ENCODE peak calls at places on chromosomes 5 and 9, in nine cellular contexts. One of them, this sample, is unnamed.

GRCh38 chr5:2909035-2909434 is 157.6 kb upstream of the IRX2 start:
- DNase-seq in pancreas: no peak
- DNase-seq in cardiac muscle cell: no peak
- DNase-seq in activated B cell treated with CpG ODN at 0.5 μM for 24 hours: no peak
- DNase-seq in NB4: no peak
- DNase-seq in hepatocyte: no peak
- DNase-seq in lung: no peak
- DNase-seq in lower lobe of right lung: no peak
- DNase-seq in heart right ventricle: no peak
- DNase-seq in this sample: no peak

GRCh38 chr5:6466975-6467567 is 18.4 kb downstream of the UBE2QL1 start:
- DNase-seq in pancreas: no peak
- DNase-seq in cardiac muscle cell: no peak
- DNase-seq in activated B cell treated with CpG ODN at 0.5 μM for 24 hours: no peak
- DNase-seq in NB4: no peak
- DNase-seq in hepatocyte: no peak
- DNase-seq in lung: no peak
- DNase-seq in lower lobe of right lung: no peak
- DNase-seq in heart right ventricle: no peak
- DNase-seq in this sample: no peak

GRCh38 chr5:112005533-112005926 is 248.5 kb upstream of the NREP start:
- DNase-seq in pancreas: no peak
- DNase-seq in cardiac muscle cell: no peak
- DNase-seq in activated B cell treated with CpG ODN at 0.5 μM for 24 hours: no peak
- DNase-seq in NB4: no peak
- DNase-seq in hepatocyte: no peak
- DNase-seq in lung: no peak
- DNase-seq in lower lobe of right lung: no peak
- DNase-seq in heart right ventricle: no peak
- DNase-seq in this sample: no peak

GRCh38 chr5:10635861-10636350 is 72.0 kb downstream of the ANKRD33B start:
- DNase-seq in pancreas: no peak
- DNase-seq in cardiac muscle cell: no peak
- DNase-seq in activated B cell treated with CpG ODN at 0.5 μM for 24 hours: peak; percentile 21
- DNase-seq in NB4: no peak
- DNase-seq in hepatocyte: no peak
- DNase-seq in lung: no peak
- DNase-seq in lower lobe of right lung: no peak
- DNase-seq in heart right ventricle: no peak
- DNase-seq in this sample: no peak

GRCh38 chr5:87649455-87649854 is 236.7 kb upstream of the CCNH start:
- DNase-seq in pancreas: no peak
- DNase-seq in cardiac muscle cell: no peak
- DNase-seq in activated B cell treated with CpG ODN at 0.5 μM for 24 hours: no peak
- DNase-seq in NB4: no peak
- DNase-seq in hepatocyte: no peak
- DNase-seq in lung: no peak
- DNase-seq in lower lobe of right lung: no peak
- DNase-seq in heart right ventricle: no peak
- DNase-seq in this sample: no peak

GRCh38 chr5:175753536-175753890 is 95.6 kb downstream of the HRH2 start:
- DNase-seq in pancreas: no peak
- DNase-seq in cardiac muscle cell: no peak
- DNase-seq in activated B cell treated with CpG ODN at 0.5 μM for 24 hours: no peak
- DNase-seq in NB4: no peak
- DNase-seq in hepatocyte: no peak
- DNase-seq in lung: no peak
- DNase-seq in lower lobe of right lung: no peak
- DNase-seq in heart right ventricle: no peak
- DNase-seq in this sample: no peak

GRCh38 chr5:113047234-113047633 is 70.6 kb downstream of the DCP2 start:
- DNase-seq in pancreas: no peak
- DNase-seq in cardiac muscle cell: peak; percentile 58
- DNase-seq in activated B cell treated with CpG ODN at 0.5 μM for 24 hours: no peak
- DNase-seq in NB4: no peak
- DNase-seq in hepatocyte: peak; percentile 55
- DNase-seq in lung: no peak
- DNase-seq in lower lobe of right lung: no peak
- DNase-seq in heart right ventricle: no peak
- DNase-seq in this sample: no peak

GRCh38 chr9:127169507-127169883 is 47.1 kb upstream of the ANGPTL2 start:
- DNase-seq in pancreas: no peak
- DNase-seq in cardiac muscle cell: no peak
- DNase-seq in activated B cell treated with CpG ODN at 0.5 μM for 24 hours: no peak
- DNase-seq in NB4: no peak
- DNase-seq in hepatocyte: no peak
- DNase-seq in lung: no peak
- DNase-seq in lower lobe of right lung: no peak
- DNase-seq in heart right ventricle: no peak
- DNase-seq in this sample: no peak

GRCh38 chr5:61993446-61994017 is 312.5 kb upstream of the KIF2A start:
- DNase-seq in pancreas: no peak
- DNase-seq in cardiac muscle cell: no peak
- DNase-seq in activated B cell treated with CpG ODN at 0.5 μM for 24 hours: no peak
- DNase-seq in NB4: no peak
- DNase-seq in hepatocyte: no peak
- DNase-seq in lung: no peak
- DNase-seq in lower lobe of right lung: no peak
- DNase-seq in heart right ventricle: no peak
- DNase-seq in this sample: no peak

GRCh38 chr5:124698774-124699173 is 47.7 kb downstream of the ZNF608 start:
- DNase-seq in pancreas: no peak
- DNase-seq in cardiac muscle cell: no peak
- DNase-seq in activated B cell treated with CpG ODN at 0.5 μM for 24 hours: no peak
- DNase-seq in NB4: no peak
- DNase-seq in hepatocyte: no peak
- DNase-seq in lung: no peak
- DNase-seq in lower lobe of right lung: no peak
- DNase-seq in heart right ventricle: no peak
- DNase-seq in this sample: no peak

GRCh38 chr9:110128664-110129329 is 79.2 kb downstream of the C9orf152 start:
- DNase-seq in pancreas: no peak
- DNase-seq in cardiac muscle cell: no peak
- DNase-seq in activated B cell treated with CpG ODN at 0.5 μM for 24 hours: no peak
- DNase-seq in NB4: no peak
- DNase-seq in hepatocyte: no peak
- DNase-seq in lung: no peak
- DNase-seq in lower lobe of right lung: no peak
- DNase-seq in heart right ventricle: no peak
- DNase-seq in this sample: no peak

GRCh38 chr9:110130791-110131416 is 77.1 kb downstream of the C9orf152 start:
- DNase-seq in pancreas: no peak
- DNase-seq in cardiac muscle cell: no peak
- DNase-seq in activated B cell treated with CpG ODN at 0.5 μM for 24 hours: no peak
- DNase-seq in NB4: no peak
- DNase-seq in hepatocyte: no peak
- DNase-seq in lung: no peak
- DNase-seq in lower lobe of right lung: no peak
- DNase-seq in heart right ventricle: no peak
- DNase-seq in this sample: no peak

GRCh38 chr9:110131499-110131898 is 76.5 kb downstream of the C9orf152 start:
- DNase-seq in pancreas: no peak
- DNase-seq in cardiac muscle cell: no peak
- DNase-seq in activated B cell treated with CpG ODN at 0.5 μM for 24 hours: no peak
- DNase-seq in NB4: no peak
- DNase-seq in hepatocyte: no peak
- DNase-seq in lung: no peak
- DNase-seq in lower lobe of right lung: no peak
- DNase-seq in heart right ventricle: no peak
- DNase-seq in this sample: no peak

GRCh38 chr9:110129460-110129859 is 78.5 kb downstream of the C9orf152 start:
- DNase-seq in pancreas: no peak
- DNase-seq in cardiac muscle cell: no peak
- DNase-seq in activated B cell treated with CpG ODN at 0.5 μM for 24 hours: no peak
- DNase-seq in NB4: no peak
- DNase-seq in hepatocyte: no peak
- DNase-seq in lung: no peak
- DNase-seq in lower lobe of right lung: no peak
- DNase-seq in heart right ventricle: no peak
- DNase-seq in this sample: no peak

DNA sequence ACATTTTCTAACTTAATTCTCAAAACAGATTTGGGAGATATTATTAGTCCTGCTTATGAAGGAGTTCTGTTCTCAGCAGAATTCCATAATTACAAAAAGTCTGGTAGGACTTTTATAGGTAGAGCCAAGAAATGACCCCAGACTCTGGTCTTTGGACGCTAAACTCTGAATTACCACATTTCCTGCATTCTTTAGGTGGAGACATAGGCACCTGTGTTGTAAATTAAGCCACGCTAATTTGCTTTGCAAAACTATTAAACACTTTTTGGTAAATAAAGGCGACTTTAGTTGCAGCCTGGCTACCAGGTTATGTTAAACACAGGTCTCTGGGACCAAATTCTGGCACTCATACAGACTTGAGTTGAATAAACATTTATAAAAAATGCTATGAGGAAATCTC is 77.7 kb downstream of the C9orf152 start:
- DNase-seq in pancreas: no peak
- DNase-seq in cardiac muscle cell: no peak
- DNase-seq in activated B cell treated with CpG ODN at 0.5 μM for 24 hours: no peak
- DNase-seq in NB4: no peak
- DNase-seq in hepatocyte: no peak
- DNase-seq in lung: no peak
- DNase-seq in lower lobe of right lung: no peak
- DNase-seq in heart right ventricle: no peak
- DNase-seq in this sample: no peak
- TF ChIP-seq CTCF in pancreas: no peak
- TF ChIP-seq CTCF in cardiac muscle cell: no peak
- TF ChIP-seq CTCF in activated B cell treated with CpG ODN at 0.5 μM for 24 hours: no peak
- TF ChIP-seq CTCF in NB4: no peak
- TF ChIP-seq CTCF in hepatocyte: no peak
- TF ChIP-seq CTCF in lung: no peak
- TF ChIP-seq CTCF in lower lobe of right lung: no peak
- TF ChIP-seq CTCF in heart right ventricle: no peak
- TF ChIP-seq CTCF in this sample: no peak

DNA sequence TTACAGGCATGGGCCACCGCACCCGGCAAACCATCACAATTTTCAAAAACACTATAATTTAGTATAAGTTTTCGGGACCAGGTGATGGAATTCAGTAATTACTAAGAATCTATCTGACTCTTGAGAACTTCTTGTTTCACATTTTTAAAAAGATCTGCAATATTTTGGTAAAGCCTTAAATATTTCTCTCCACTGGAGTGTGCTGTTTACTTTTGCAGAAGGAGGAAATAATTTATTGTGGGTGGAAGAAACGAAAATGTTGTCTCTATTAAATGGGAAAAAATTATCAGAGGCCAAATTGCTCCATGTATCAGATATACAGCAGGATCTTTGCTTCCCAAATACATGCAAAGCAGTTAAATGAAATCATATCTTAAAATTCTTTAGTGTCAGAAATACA is 566.8 kb upstream of the CYLC2 start:
- DNase-seq in pancreas: no peak
- DNase-seq in cardiac muscle cell: no peak
- DNase-seq in activated B cell treated with CpG ODN at 0.5 μM for 24 hours: no peak
- DNase-seq in NB4: no peak
- DNase-seq in hepatocyte: no peak
- DNase-seq in lung: no peak
- DNase-seq in lower lobe of right lung: no peak
- DNase-seq in heart right ventricle: no peak
- DNase-seq in this sample: no peak
- TF ChIP-seq CTCF in pancreas: no peak
- TF ChIP-seq CTCF in cardiac muscle cell: no peak
- TF ChIP-seq CTCF in activated B cell treated with CpG ODN at 0.5 μM for 24 hours: no peak
- TF ChIP-seq CTCF in NB4: no peak
- TF ChIP-seq CTCF in hepatocyte: peak; percentile 4
- TF ChIP-seq CTCF in lung: no peak
- TF ChIP-seq CTCF in lower lobe of right lung: no peak
- TF ChIP-seq CTCF in heart right ventricle: peak; percentile 16
- TF ChIP-seq CTCF in this sample: no peak

GRCh38 chr9:11149065-11149464 is 536.3 kb upstream of the PTPRD start:
- DNase-seq in pancreas: no peak
- DNase-seq in cardiac muscle cell: no peak
- DNase-seq in activated B cell treated with CpG ODN at 0.5 μM for 24 hours: no peak
- DNase-seq in NB4: peak; percentile 28
- DNase-seq in hepatocyte: no peak
- DNase-seq in lung: no peak
- DNase-seq in lower lobe of right lung: no peak
- DNase-seq in heart right ventricle: no peak
- DNase-seq in this sample: peak; percentile 44
- TF ChIP-seq CTCF in pancreas: no peak
- TF ChIP-seq CTCF in cardiac muscle cell: no peak
- TF ChIP-seq CTCF in activated B cell treated with CpG ODN at 0.5 μM for 24 hours: no peak
- TF ChIP-seq CTCF in NB4: peak; percentile 49
- TF ChIP-seq CTCF in hepatocyte: no peak
- TF ChIP-seq CTCF in lung: no peak
- TF ChIP-seq CTCF in lower lobe of right lung: no peak
- TF ChIP-seq CTCF in heart right ventricle: no peak
- TF ChIP-seq CTCF in this sample: no peak

DNA sequence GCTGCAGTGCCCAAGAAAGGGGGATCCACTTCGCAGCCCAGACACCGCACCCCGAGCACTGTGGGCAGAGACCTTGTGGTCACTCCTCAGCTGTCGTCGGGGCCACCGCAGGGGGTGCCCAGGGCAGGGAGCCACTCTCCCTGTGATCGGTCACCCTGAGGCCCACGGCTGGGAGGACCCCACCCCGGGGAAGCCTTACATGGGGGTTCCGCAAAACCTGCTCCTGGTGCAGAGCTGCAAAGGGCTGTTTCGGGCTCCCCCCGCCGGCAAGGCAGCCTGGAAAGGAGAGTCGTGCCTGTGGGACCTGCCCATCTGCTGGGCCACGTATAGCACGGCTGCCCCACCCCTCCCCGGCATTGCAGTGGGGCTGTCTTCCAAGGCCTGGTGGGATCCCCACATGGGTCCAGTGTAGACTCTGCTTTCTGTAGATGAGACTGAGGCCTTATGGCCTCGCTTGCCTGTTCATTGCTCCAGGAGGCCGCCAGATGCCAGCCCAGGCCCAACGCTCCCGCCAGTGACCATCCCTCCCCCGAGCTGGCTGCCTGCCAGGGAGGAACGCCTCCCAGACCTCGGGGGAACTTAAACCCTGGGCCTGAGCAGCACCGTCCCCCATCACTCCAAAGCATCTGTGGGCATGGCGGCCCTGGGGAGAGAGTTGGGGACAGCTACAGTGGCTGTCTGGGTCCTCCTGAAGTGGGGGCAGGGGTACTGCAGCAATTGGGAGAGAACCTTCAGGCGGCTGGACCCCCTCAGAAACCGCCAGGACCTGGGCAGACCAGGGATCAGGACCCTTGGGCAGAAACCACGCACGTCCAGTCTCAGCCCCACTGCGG is 1.6 kb upstream of the DNLZ start:
- DNase-seq in pancreas: no peak
- DNase-seq in cardiac muscle cell: no peak
- DNase-seq in activated B cell treated with CpG ODN at 0.5 μM for 24 hours: no peak
- DNase-seq in NB4: peak; percentile 70
- DNase-seq in hepatocyte: no peak
- DNase-seq in lung: no peak
- DNase-seq in lower lobe of right lung: no peak
- DNase-seq in heart right ventricle: no peak
- DNase-seq in this sample: peak; percentile 91
- TF ChIP-seq CTCF in pancreas: no peak
- TF ChIP-seq CTCF in cardiac muscle cell: no peak
- TF ChIP-seq CTCF in activated B cell treated with CpG ODN at 0.5 μM for 24 hours: no peak
- TF ChIP-seq CTCF in NB4: no peak
- TF ChIP-seq CTCF in hepatocyte: no peak
- TF ChIP-seq CTCF in lung: no peak
- TF ChIP-seq CTCF in lower lobe of right lung: no peak
- TF ChIP-seq CTCF in heart right ventricle: no peak
- TF ChIP-seq CTCF in this sample: peak; percentile 22

This sample was measured in glutamatergic neuron.